ENCODE peak calls at places on chromosomes 13 and 19, in four cellular contexts. O, M, D and S are unnamed samples.

GRCh38 chr13:33550885-33551284 is 265.3 kb upstream of the STARD13 start:
- DNase-seq in O (no peak), M (no peak), D (no peak), S (no peak)

GRCh38 chr13:85900521-85900920 is 101.3 kb upstream of the SLITRK6 start:
- DNase-seq in O (no peak), M (no peak), D (no peak), S (no peak)

GRCh38 chr19:34274827-34275625 is 20.7 kb downstream of the GARRE1 start:
- DNase-seq in O (no peak), M (no peak), D (no peak), S (no peak)

GRCh38 chr13:21011378-21011777 is 50.0 kb downstream of the LATS2 start:
- DNase-seq in O (no peak), M (no peak), D (no peak), S (no peak)

GRCh38 chr19:19534556-19535265 is 3.4 kb upstream of the CILP2 start:
- DNase-seq in O (no peak), M (no peak), D (no peak), S (no peak)

GRCh38 chr19:4386038-4386782 is 14.1 kb downstream of the SH3GL1 start:
- DNase-seq in O (no peak), M (no peak), D (no peak), S (no peak)

GRCh38 chr13:73076013-73076412 is 17.2 kb downstream of the KLF5 start:
- DNase-seq in O (no peak), M (no peak), D (no peak), S (no peak)

GRCh38 chr19:53881482-53882390 is at the start of gene PRKCG:
- DNase-seq in O (no peak), M (peak; percentile 74), D (no peak), S (no peak)

GRCh38 chr13:101455863-101456262 is 3.4 kb downstream of the ITGBL1 start:
- DNase-seq in O (no peak), M (no peak), D (no peak), S (peak; percentile 68)

GRCh38 chr13:51804295-51805172 is 571 bp upstream of the DHRS12 start:
- DNase-seq in O (no peak), M (no peak), D (peak; percentile 17), S (no peak)

GRCh38 chr13:20709369-20709768 is 5.9 kb downstream of the IL17D start:
- DNase-seq in O (no peak), M (no peak), D (no peak), S (no peak)

GRCh38 chr13:51600703-51601102 is 16.4 kb downstream of the WDFY2 start:
- DNase-seq in O (no peak), M (no peak), D (no peak), S (no peak)

GRCh38 chr19:39645800-39646411 is 9.8 kb upstream of the LGALS16 start:
- DNase-seq in O (no peak), M (no peak), D (no peak), S (no peak)

GRCh38 chr19:10230904-10231623 is at the start of gene S1PR2:
- DNase-seq in O (peak; percentile 64), M (peak; percentile 54), D (peak; percentile 37), S (no peak)

GRCh38 chr13:77660841-77661250 is 36.6 kb upstream of the SLAIN1 start:
- DNase-seq in O (no peak), M (no peak), D (no peak), S (no peak)

GRCh38 chr19:42010245-42011126 is 16.5 kb upstream of the ATP1A3 start:
- DNase-seq in O (no peak), M (no peak), D (no peak), S (no peak)

GRCh38 chr13:46667687-46668281 is 114.8 kb downstream of the LRCH1 start:
- DNase-seq in O (no peak), M (peak; percentile 53), D (no peak), S (no peak)

GRCh38 chr19:456547-457110 is 4.2 kb downstream of the SHC2 start:
- DNase-seq in O (no peak), M (no peak), D (no peak), S (no peak)

GRCh38 chr19:1847684-1848398 is 442 bp downstream of the REXO1 start:
- DNase-seq in O (no peak), M (peak; percentile 23), D (no peak), S (no peak)

GRCh38 chr13:19057588-19058340 is 123.9 kb downstream of the TUBA3C start:
- DNase-seq in O (no peak), M (no peak), D (no peak), S (no peak)

GRCh38 chr19:14015454-14016035 is 9.4 kb upstream of the RFX1 start:
- DNase-seq in O (no peak), M (no peak), D (no peak), S (no peak)

GRCh38 chr19:15623711-15624318 is 8.8 kb downstream of the CYP4F8 start:
- DNase-seq in O (peak; percentile 23), M (no peak), D (no peak), S (no peak)

GRCh38 chr13:99605417-99606321 is 104.4 kb downstream of the TM9SF2 start:
- DNase-seq in O (peak; percentile 69), M (no peak), D (peak; percentile 7), S (no peak)

GRCh38 chr13:45768668-45769067 is 66.5 kb downstream of the CBY2 start:
- DNase-seq in O (no peak), M (no peak), D (no peak), S (no peak)

GRCh38 chr13:26965976-26966375 is 205.4 kb upstream of the GPR12 start:
- DNase-seq in O (peak; percentile 34), M (no peak), D (no peak), S (no peak)

GRCh38 chr19:44905437-44906160 is at the start of gene APOE:
- DNase-seq in O (no peak), M (no peak), D (no peak), S (no peak)

GRCh38 chr19:18589380-18590272 is 1.0 kb downstream of the REX1BD start:
- DNase-seq in O (peak; percentile 61), M (no peak), D (peak; percentile 38), S (peak; percentile 50)

GRCh38 chr19:19074172-19074905 is 10.5 kb downstream of the SLC25A42 start:
- DNase-seq in O (no peak), M (no peak), D (no peak), S (no peak)

GRCh38 chr13:80463673-80464352 is 122.9 kb upstream of the SPRY2 start:
- DNase-seq in O (no peak), M (no peak), D (no peak), S (no peak)

GRCh38 chr13:19955873-19956559 is 2.5 kb upstream of the ZMYM2 start:
- DNase-seq in O (no peak), M (no peak), D (no peak), S (no peak)